ENCODE peak calls at places on chromosome 20, in seven cellular contexts. I is mesenchymal stem cell, W is hepatocyte, P is HCT116, O is astrocyte, B is Karpas-422, V is IMR-90. M is an unnamed sample.

GRCh38 chr20:24503352-24503931 is 34.0 kb downstream of the SYNDIG1 start:
- DNase-seq in I (no peak), W (peak), P (no peak), O (peak), B (no peak), V (peak), M (peak)

GRCh38 chr20:36462440-36463211 is 78.7 kb upstream of the MYL9 start:
- DNase-seq in I (peak), W (peak), P (no peak), O (peak), B (no peak), V (peak), M (peak)

GRCh38 chr20:36845288-36845969 is 30.5 kb upstream of the TLDC2 start:
- DNase-seq in I (no peak), W (no peak), P (no peak), O (no peak), B (peak), V (no peak), M (no peak)

GRCh38 chr20:23050847-23051627 is 1.6 kb upstream of the THBD start:
- DNase-seq in I (peak), W (peak), P (peak), O (peak), B (peak), V (peak), M (peak)

GRCh38 chr20:1263853-1264252 is 2.2 kb upstream of the SNPH start:
- DNase-seq in I (peak), W (no peak), P (no peak), O (peak), B (no peak), V (peak), M (peak)

GRCh38 chr20:23375827-23376226 is 13.8 kb downstream of the GZF1 start:
- DNase-seq in I (no peak), W (no peak), P (no peak), O (no peak), B (no peak), V (no peak), M (no peak)

GRCh38 chr20:63945921-63946920 is 10.0 kb downstream of the UCKL1 start:
- DNase-seq in I (no peak), W (no peak), P (no peak), O (no peak), B (no peak), V (no peak), M (no peak)

GRCh38 chr20:4740774-4741431 is 19.2 kb downstream of the PRND start:
- DNase-seq in I (peak), W (peak), P (peak), O (no peak), B (peak), V (peak), M (peak)

GRCh38 chr20:53530440-53530839 is 63.2 kb downstream of the ZNF217 start:
- DNase-seq in I (no peak), W (no peak), P (no peak), O (no peak), B (no peak), V (no peak), M (no peak)

GRCh38 chr20:3696200-3696599 is 14.4 kb upstream of the ADAM33 start:
- DNase-seq in I (no peak), W (no peak), P (no peak), O (no peak), B (peak), V (no peak), M (peak)

GRCh38 chr20:5971203-5971602 is 20.8 kb downstream of the MCM8 start:
- DNase-seq in I (no peak), W (no peak), P (no peak), O (no peak), B (no peak), V (no peak), M (no peak)

GRCh38 chr20:13671500-13672288 is 33.0 kb upstream of the TASP1 start:
- DNase-seq in I (no peak), W (no peak), P (no peak), O (peak), B (no peak), V (peak), M (peak)

GRCh38 chr20:53405070-53405603 is 188.5 kb downstream of the ZNF217 start:
- DNase-seq in I (no peak), W (no peak), P (no peak), O (no peak), B (no peak), V (no peak), M (no peak)

GRCh38 chr20:57400821-57401564 is 9.8 kb downstream of the RBM38 start:
- DNase-seq in I (no peak), W (no peak), P (no peak), O (no peak), B (peak), V (no peak), M (no peak)
- H3K27ac ChIP-seq in I (no peak), W (no peak), P (no peak), O (no peak), B (peak), V (no peak), M (no peak)

GRCh38 chr20:38386004-38386403 is 39.7 kb downstream of the LBP start:
- DNase-seq in I (no peak), W (no peak), P (no peak), O (no peak), B (peak), V (no peak), M (no peak)
- H2AFZ ChIP-seq in I (no peak), W (no peak), P (no peak), O (no peak), B (peak), V (no peak), M (no peak)

DNA sequence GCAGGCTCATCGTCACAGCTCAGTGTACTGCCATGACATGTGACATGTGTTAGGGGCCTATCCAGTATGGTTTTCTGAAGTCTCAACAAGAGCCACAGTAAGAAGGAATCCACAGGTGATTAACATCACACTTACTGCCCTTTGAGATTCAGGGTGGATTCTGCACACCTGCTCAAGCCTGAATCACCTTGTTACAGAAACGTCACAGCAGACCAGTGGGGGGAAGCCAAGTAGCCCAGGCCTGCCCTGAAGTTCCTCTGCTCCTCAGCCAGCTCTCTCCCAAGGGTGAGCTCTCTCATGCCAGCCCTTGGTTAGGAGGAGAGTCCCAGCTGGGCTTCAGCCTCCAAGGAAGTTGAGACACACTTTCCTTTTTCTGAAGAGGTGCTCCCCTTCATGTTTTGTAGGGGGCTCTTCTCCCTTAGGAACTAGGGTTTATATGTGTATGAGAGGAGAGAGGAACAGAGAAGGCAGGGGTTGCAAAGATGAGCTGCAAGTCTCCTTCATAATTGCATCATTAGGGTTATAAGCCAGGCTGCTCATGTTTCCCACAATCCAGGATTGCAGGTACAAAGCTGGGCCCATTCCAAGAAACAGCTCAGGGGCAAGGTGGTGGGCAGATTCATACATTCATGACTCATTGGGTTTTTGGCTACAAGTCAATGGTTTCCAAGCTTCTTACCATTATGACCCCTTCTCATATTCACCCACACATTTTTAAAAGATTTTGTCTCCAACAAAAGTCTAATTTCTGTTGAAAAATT is 11.6 kb downstream of the GSS start:
- DNase-seq in I (no peak), W (no peak), P (peak), O (peak), B (no peak), V (peak), M (no peak)
- H3K27ac ChIP-seq in I (no peak), W (no peak), P (no peak), O (no peak), B (peak), V (no peak), M (no peak)

DNA sequence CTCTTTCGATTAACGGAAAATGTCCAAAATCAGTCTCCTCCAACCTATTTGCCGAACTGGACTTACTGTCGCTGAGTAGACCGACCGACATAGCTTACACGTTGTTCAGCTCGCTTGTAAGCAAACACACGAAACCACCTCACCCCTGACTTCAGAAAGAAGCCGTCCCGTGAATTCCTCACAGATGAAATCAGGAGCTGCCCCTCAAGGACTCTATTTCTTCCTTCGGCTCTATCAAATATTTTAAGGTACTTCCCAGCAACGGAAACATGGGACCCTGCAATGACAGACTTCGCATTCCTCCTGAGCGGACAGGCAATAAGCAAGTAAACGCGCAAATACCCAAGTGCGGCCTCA is 973 bp upstream of the GID8 start:
- DNase-seq in I (peak), W (peak), P (no peak), O (peak), B (peak), V (peak), M (peak)
- H2AFZ ChIP-seq in I (no peak), W (peak), P (no peak), O (peak), B (peak), V (peak), M (peak)

GRCh38 chr20:61256819-61257218 is 4.8 kb downstream of the CDH4 start:
- DNase-seq in I (no peak), W (no peak), P (no peak), O (no peak), B (no peak), V (no peak), M (no peak)
- H3K27ac ChIP-seq in I (no peak), W (no peak), P (no peak), O (no peak), B (no peak), V (no peak), M (no peak)

GRCh38 chr20:50267866-50268219 is 77.2 kb downstream of the CEBPB start:
- DNase-seq in I (no peak), W (no peak), P (no peak), O (no peak), B (no peak), V (no peak), M (no peak)
- H2AFZ ChIP-seq in I (no peak), W (no peak), P (peak), O (no peak), B (no peak), V (no peak), M (peak)

GRCh38 chr20:18225652-18226051 is 62.7 kb upstream of the ZNF133 start:
- DNase-seq in I (peak), W (no peak), P (no peak), O (peak), B (no peak), V (no peak), M (peak)
- H3K27ac ChIP-seq in I (peak), W (peak), P (no peak), O (no peak), B (no peak), V (no peak), M (no peak)